ENCODE peak calls at places on chromosome 2, in five cellular contexts. One of them, this sample, is unnamed.
A peak's percentile ranks its signal among the peaks of the same experiment; 100 is the strongest.

GRCh38 chr2:1460851-1461418 is 47.7 kb downstream of the TPO start:
- DNase-seq in CD4-positive, alpha-beta T cell: no peak
- DNase-seq in WTC11: no peak
- DNase-seq in HuH-7.5: no peak
- DNase-seq in neural crest cell: no peak
- DNase-seq in this sample: no peak

GRCh38 chr2:43407826-43408783 is 181.7 kb upstream of the ZFP36L2 start:
- DNase-seq in HuH-7.5: no peak
- DNase-seq in WTC11: no peak
- DNase-seq in CD4-positive, alpha-beta T cell: no peak
- DNase-seq in neural crest cell: no peak
- DNase-seq in this sample: no peak

GRCh38 chr2:104786204-104786603 is 67.7 kb upstream of the POU3F3 start:
- DNase-seq in CD4-positive, alpha-beta T cell: no peak
- DNase-seq in HuH-7.5: no peak
- DNase-seq in neural crest cell: no peak
- DNase-seq in WTC11: no peak
- DNase-seq in this sample: no peak

GRCh38 chr2:75595541-75596395 is 35.0 kb upstream of the EVA1A start:
- DNase-seq in HuH-7.5: no peak
- DNase-seq in CD4-positive, alpha-beta T cell: no peak
- DNase-seq in WTC11: no peak
- DNase-seq in neural crest cell: no peak
- DNase-seq in this sample: no peak

GRCh38 chr2:65786765-65787164 is 354.4 kb upstream of the SPRED2 start:
- DNase-seq in CD4-positive, alpha-beta T cell: no peak
- DNase-seq in WTC11: no peak
- DNase-seq in neural crest cell: no peak
- DNase-seq in HuH-7.5: no peak
- DNase-seq in this sample: no peak

GRCh38 chr2:120791961-120792295 is 56.3 kb downstream of the GLI2 start:
- DNase-seq in WTC11: no peak
- DNase-seq in HuH-7.5: no peak
- DNase-seq in neural crest cell: no peak
- DNase-seq in CD4-positive, alpha-beta T cell: no peak
- DNase-seq in this sample: peak; percentile 66

GRCh38 chr2:47651296-47651695 is 131.6 kb upstream of the MSH6 start:
- DNase-seq in neural crest cell: no peak
- DNase-seq in HuH-7.5: no peak
- DNase-seq in WTC11: no peak
- DNase-seq in CD4-positive, alpha-beta T cell: no peak
- DNase-seq in this sample: no peak

GRCh38 chr2:28413896-28414290 is 21.2 kb downstream of the FOSL2 start:
- DNase-seq in neural crest cell: no peak
- DNase-seq in WTC11: no peak
- DNase-seq in HuH-7.5: no peak
- DNase-seq in CD4-positive, alpha-beta T cell: no peak
- DNase-seq in this sample: no peak

GRCh38 chr2:237791977-237792727 is 6.4 kb upstream of the RBM44 start:
- DNase-seq in WTC11: peak; percentile 38
- DNase-seq in HuH-7.5: peak; percentile 36
- DNase-seq in CD4-positive, alpha-beta T cell: no peak
- DNase-seq in neural crest cell: no peak
- DNase-seq in this sample: no peak

GRCh38 chr2:51706220-51706619 is 674.3 kb upstream of the NRXN1 start:
- DNase-seq in WTC11: no peak
- DNase-seq in neural crest cell: no peak
- DNase-seq in CD4-positive, alpha-beta T cell: no peak
- DNase-seq in HuH-7.5: no peak
- DNase-seq in this sample: no peak

GRCh38 chr2:42614838-42615237 is 46.4 kb downstream of the MTA3 start:
- DNase-seq in CD4-positive, alpha-beta T cell: no peak
- DNase-seq in neural crest cell: no peak
- DNase-seq in WTC11: no peak
- DNase-seq in HuH-7.5: no peak
- DNase-seq in this sample: no peak

GRCh38 chr2:239603411-239604356 is 202.9 kb upstream of the HDAC4 start:
- DNase-seq in CD4-positive, alpha-beta T cell: no peak
- DNase-seq in HuH-7.5: no peak
- DNase-seq in neural crest cell: no peak
- DNase-seq in WTC11: no peak
- DNase-seq in this sample: no peak

GRCh38 chr2:150878347-150878746 is 383.3 kb downstream of the RBM43 start:
- DNase-seq in CD4-positive, alpha-beta T cell: no peak
- DNase-seq in HuH-7.5: no peak
- DNase-seq in WTC11: no peak
- DNase-seq in neural crest cell: no peak
- DNase-seq in this sample: peak; percentile 62

GRCh38 chr2:159249955-159250723 is 36.4 kb downstream of the WDSUB1 start:
- DNase-seq in HuH-7.5: no peak
- DNase-seq in neural crest cell: no peak
- DNase-seq in CD4-positive, alpha-beta T cell: no peak
- DNase-seq in WTC11: no peak
- DNase-seq in this sample: peak; percentile 84

GRCh38 chr2:130920417-130921030 is 83.8 kb downstream of the ARHGEF4 start:
- DNase-seq in neural crest cell: peak; percentile 93
- DNase-seq in WTC11: peak; percentile 92
- DNase-seq in CD4-positive, alpha-beta T cell: peak; percentile 35
- DNase-seq in HuH-7.5: peak; percentile 87
- DNase-seq in this sample: peak; percentile 62

This sample was measured in HCT116.